ENCODE peak calls at places on chromosomes 13 and 19, in six cellular contexts. One of them, this sample, is unnamed.

GRCh38 chr13:48828962-48829405 is 146.7 kb upstream of the FNDC3A start:
- DNase-seq in A549: peak; percentile 10
- DNase-seq in BE2C: peak; percentile 22
- DNase-seq in cardiac fibroblast: peak; percentile 45
- DNase-seq in mammary epithelial cell: peak; percentile 67
- DNase-seq in coronary artery: no peak
- DNase-seq in this sample: no peak

GRCh38 chr13:26961890-26962615 is 201.5 kb upstream of the GPR12 start:
- DNase-seq in A549: no peak
- DNase-seq in BE2C: no peak
- DNase-seq in cardiac fibroblast: no peak
- DNase-seq in mammary epithelial cell: no peak
- DNase-seq in coronary artery: no peak
- DNase-seq in this sample: no peak

GRCh38 chr19:21848706-21849105 is 12.7 kb upstream of the ZNF43 start:
- DNase-seq in A549: peak; percentile 8
- DNase-seq in BE2C: no peak
- DNase-seq in cardiac fibroblast: no peak
- DNase-seq in mammary epithelial cell: peak; percentile 66
- DNase-seq in coronary artery: no peak
- DNase-seq in this sample: no peak

GRCh38 chr19:44163789-44164188 is 1.1 kb upstream of the ZNF226 start:
- DNase-seq in A549: no peak
- DNase-seq in BE2C: no peak
- DNase-seq in cardiac fibroblast: no peak
- DNase-seq in mammary epithelial cell: no peak
- DNase-seq in coronary artery: no peak
- DNase-seq in this sample: no peak

GRCh38 chr19:11587302-11587972 is 9.8 kb upstream of the ZNF627 start:
- DNase-seq in A549: peak; percentile 48
- DNase-seq in BE2C: peak; percentile 82
- DNase-seq in cardiac fibroblast: peak; percentile 78
- DNase-seq in mammary epithelial cell: peak; percentile 39
- DNase-seq in coronary artery: no peak
- DNase-seq in this sample: peak; percentile 71

GRCh38 chr13:77828815-77829214 is 89.8 kb downstream of the EDNRB start:
- DNase-seq in A549: no peak
- DNase-seq in BE2C: no peak
- DNase-seq in cardiac fibroblast: no peak
- DNase-seq in mammary epithelial cell: no peak
- DNase-seq in coronary artery: no peak
- DNase-seq in this sample: no peak

GRCh38 chr19:4063369-4064072 is 3.2 kb downstream of the ZBTB7A start:
- DNase-seq in A549: no peak
- DNase-seq in BE2C: no peak
- DNase-seq in cardiac fibroblast: no peak
- DNase-seq in mammary epithelial cell: no peak
- DNase-seq in coronary artery: no peak
- DNase-seq in this sample: no peak

GRCh38 chr13:98677398-98677797 is 75.1 kb downstream of the SLC15A1 start:
- DNase-seq in A549: no peak
- DNase-seq in BE2C: no peak
- DNase-seq in cardiac fibroblast: peak; percentile 71
- DNase-seq in mammary epithelial cell: peak; percentile 55
- DNase-seq in coronary artery: no peak
- DNase-seq in this sample: no peak

GRCh38 chr13:31722684-31723083 is 16.6 kb upstream of the RXFP2 start:
- DNase-seq in A549: no peak
- DNase-seq in BE2C: peak; percentile 79
- DNase-seq in cardiac fibroblast: peak; percentile 8
- DNase-seq in mammary epithelial cell: no peak
- DNase-seq in coronary artery: no peak
- DNase-seq in this sample: no peak

GRCh38 chr13:35164324-35164932 is 222.4 kb downstream of the NBEA start:
- DNase-seq in A549: peak; percentile 2
- DNase-seq in BE2C: no peak
- DNase-seq in cardiac fibroblast: peak; percentile 54
- DNase-seq in mammary epithelial cell: peak; percentile 6
- DNase-seq in coronary artery: no peak
- DNase-seq in this sample: no peak

GRCh38 chr19:45774765-45775164 is 5.7 kb upstream of the SIX5 start:
- DNase-seq in A549: peak; percentile 71
- DNase-seq in BE2C: no peak
- DNase-seq in cardiac fibroblast: no peak
- DNase-seq in mammary epithelial cell: no peak
- DNase-seq in coronary artery: no peak
- DNase-seq in this sample: no peak
- TF ChIP-seq CTCF in A549: no peak
- TF ChIP-seq CTCF in BE2C: no peak
- TF ChIP-seq CTCF in cardiac fibroblast: no peak
- TF ChIP-seq CTCF in mammary epithelial cell: peak; percentile 12
- TF ChIP-seq CTCF in coronary artery: no peak
- TF ChIP-seq CTCF in this sample: no peak

DNA sequence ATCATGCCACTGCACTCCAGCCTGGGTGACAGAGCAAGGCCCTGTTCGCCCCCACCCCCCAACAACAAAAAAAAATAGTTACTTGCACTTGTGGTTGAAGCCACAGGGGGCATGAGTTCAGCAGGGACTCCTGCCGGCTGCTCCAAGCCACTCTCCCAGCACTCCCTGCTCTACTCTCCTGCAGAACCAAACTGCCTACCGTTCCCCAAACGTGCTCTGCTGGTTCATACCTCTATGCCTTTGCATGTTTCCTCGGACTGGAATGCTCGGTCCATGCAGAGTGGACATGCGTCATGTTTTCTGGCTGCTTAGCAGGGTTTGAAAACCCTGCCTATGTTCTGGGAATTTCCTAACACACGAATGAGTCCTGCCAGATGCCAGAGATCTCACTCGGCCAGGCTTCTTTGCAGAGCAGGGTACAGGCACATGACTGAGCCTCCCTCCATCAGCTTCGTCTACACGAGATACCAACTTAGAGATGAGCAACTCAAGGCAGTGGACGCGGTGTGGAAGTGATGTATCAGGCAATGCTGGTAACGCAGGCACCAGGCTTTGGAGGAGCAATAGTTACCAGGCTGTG is 8.5 kb upstream of the SLC25A15 start:
- DNase-seq in A549: no peak
- DNase-seq in BE2C: peak; percentile 20
- DNase-seq in cardiac fibroblast: peak; percentile 19
- DNase-seq in mammary epithelial cell: no peak
- DNase-seq in coronary artery: no peak
- DNase-seq in this sample: no peak
- TF ChIP-seq CTCF in A549: no peak
- TF ChIP-seq CTCF in BE2C: peak; percentile 8
- TF ChIP-seq CTCF in cardiac fibroblast: peak; percentile 15
- TF ChIP-seq CTCF in mammary epithelial cell: no peak
- TF ChIP-seq CTCF in coronary artery: no peak
- TF ChIP-seq CTCF in this sample: no peak

DNA sequence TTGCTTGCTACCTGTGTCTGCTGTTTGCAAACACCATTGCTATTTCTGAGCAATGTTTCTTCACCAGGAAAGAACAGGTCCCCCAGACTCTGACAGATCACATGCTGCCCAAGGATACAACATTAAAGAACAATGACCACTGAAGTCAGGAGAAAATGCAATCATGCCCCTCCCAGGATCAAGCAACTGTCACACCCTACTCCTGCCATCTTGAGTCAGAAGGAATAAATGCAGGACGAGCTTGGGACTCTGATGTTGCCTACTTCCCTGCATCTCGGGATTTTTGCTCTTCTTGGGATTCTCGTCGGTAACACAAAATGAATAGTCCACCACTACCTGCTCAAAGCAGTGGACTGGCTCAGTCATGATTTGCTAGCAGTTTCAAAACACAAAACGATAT is 490.6 kb downstream of the COG6 start:
- DNase-seq in A549: no peak
- DNase-seq in BE2C: no peak
- DNase-seq in cardiac fibroblast: no peak
- DNase-seq in mammary epithelial cell: no peak
- DNase-seq in coronary artery: no peak
- DNase-seq in this sample: no peak
- TF ChIP-seq CTCF in A549: no peak
- TF ChIP-seq CTCF in BE2C: no peak
- TF ChIP-seq CTCF in cardiac fibroblast: no peak
- TF ChIP-seq CTCF in mammary epithelial cell: no peak
- TF ChIP-seq CTCF in coronary artery: no peak
- TF ChIP-seq CTCF in this sample: no peak

DNA sequence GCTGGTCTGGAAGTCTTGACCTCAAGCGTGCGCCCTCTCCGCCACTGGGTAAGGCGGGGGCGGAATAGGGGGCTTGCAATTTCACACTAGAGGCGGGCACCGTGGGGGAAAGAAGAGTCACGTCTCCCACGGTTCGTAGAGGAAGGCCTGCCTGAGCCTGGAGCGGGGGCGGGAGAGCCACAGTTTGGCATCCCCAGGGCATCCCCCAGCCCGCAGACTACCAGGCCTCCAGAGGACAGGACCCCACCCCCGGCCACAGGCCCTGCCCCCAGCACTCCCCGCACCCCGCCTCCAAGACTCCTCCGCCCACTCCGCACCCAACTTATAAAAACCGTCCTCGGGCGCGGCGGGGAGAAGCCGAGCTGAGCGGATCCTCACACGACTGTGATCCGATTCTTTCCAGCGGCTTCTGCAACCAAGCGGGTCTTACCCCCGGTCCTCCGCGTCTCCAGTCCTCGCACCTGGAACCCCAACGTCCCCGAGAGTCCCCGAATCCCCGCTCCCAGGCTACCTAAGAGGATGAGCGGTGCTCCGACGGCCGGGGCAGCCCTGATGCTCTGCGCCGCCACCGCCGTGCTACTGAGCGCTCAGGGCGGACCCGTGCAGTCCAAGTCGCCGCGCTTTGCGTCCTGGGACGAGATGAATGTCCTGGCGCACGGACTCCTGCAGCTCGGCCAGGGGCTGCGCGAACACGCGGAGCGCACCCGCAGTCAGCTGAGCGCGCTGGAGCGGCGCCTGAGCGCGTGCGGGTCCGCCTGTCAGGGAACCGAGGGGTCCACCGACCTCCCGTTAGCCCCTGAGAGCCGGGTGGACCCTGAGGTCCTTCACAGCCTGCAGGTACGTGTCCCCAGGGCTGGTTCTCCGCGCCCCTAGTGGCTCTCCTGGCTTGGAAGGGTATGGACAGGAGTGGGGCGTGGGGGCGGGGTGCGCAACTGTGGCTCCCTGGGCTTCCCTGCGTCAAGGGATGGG is at the start of gene ANGPTL4:
- DNase-seq in A549: peak; percentile 69
- DNase-seq in BE2C: peak; percentile 68
- DNase-seq in cardiac fibroblast: peak; percentile 89
- DNase-seq in mammary epithelial cell: peak; percentile 64
- DNase-seq in coronary artery: no peak
- DNase-seq in this sample: peak; percentile 58
- TF ChIP-seq CTCF in A549: no peak
- TF ChIP-seq CTCF in BE2C: no peak
- TF ChIP-seq CTCF in cardiac fibroblast: peak; percentile 27
- TF ChIP-seq CTCF in mammary epithelial cell: no peak
- TF ChIP-seq CTCF in coronary artery: no peak
- TF ChIP-seq CTCF in this sample: no peak